ENCODE peak calls at places on chromosomes 12 and 14, in six cellular contexts. One of them, this sample, is unnamed.

GRCh38 chr12:108241961-108242360 is 97.2 kb downstream of the CMKLR1 start:
- DNase-seq in GM23338: no peak
- DNase-seq in H1: no peak
- DNase-seq in K562: peak; percentile 11
- DNase-seq in HepG2: no peak
- DNase-seq in GM12878: no peak
- DNase-seq in this sample: no peak

GRCh38 chr12:41220931-41221330 is 32.8 kb downstream of the PDZRN4 start:
- DNase-seq in K562: no peak
- DNase-seq in H1: no peak
- DNase-seq in HepG2: no peak
- DNase-seq in GM23338: no peak
- DNase-seq in GM12878: no peak
- DNase-seq in this sample: peak; percentile 21

GRCh38 chr14:95683793-95684192 is 2.4 kb upstream of the TCL1B start:
- DNase-seq in HepG2: peak; percentile 11
- DNase-seq in H1: peak; percentile 74
- DNase-seq in GM23338: peak; percentile 75
- DNase-seq in GM12878: no peak
- DNase-seq in K562: no peak
- DNase-seq in this sample: no peak

GRCh38 chr12:52203126-52203921 is 11.5 kb upstream of the KRT80 start:
- DNase-seq in GM12878: no peak
- DNase-seq in GM23338: no peak
- DNase-seq in K562: peak; percentile 21
- DNase-seq in HepG2: peak; percentile 63
- DNase-seq in H1: no peak
- DNase-seq in this sample: no peak

GRCh38 chr14:35296505-35296904 is 4.3 kb downstream of the PSMA6 start:
- DNase-seq in HepG2: no peak
- DNase-seq in K562: no peak
- DNase-seq in GM23338: no peak
- DNase-seq in H1: no peak
- DNase-seq in GM12878: no peak
- DNase-seq in this sample: no peak

GRCh38 chr14:90969493-90970166 is 90.8 kb downstream of the RPS6KA5 start:
- DNase-seq in K562: no peak
- DNase-seq in HepG2: no peak
- DNase-seq in GM23338: no peak
- DNase-seq in GM12878: no peak
- DNase-seq in H1: no peak
- DNase-seq in this sample: peak; percentile 6

GRCh38 chr14:37063467-37064240 is 108.8 kb downstream of the SLC25A21 start:
- DNase-seq in GM23338: no peak
- DNase-seq in K562: no peak
- DNase-seq in H1: no peak
- DNase-seq in HepG2: no peak
- DNase-seq in GM12878: no peak
- DNase-seq in this sample: no peak

GRCh38 chr12:111887916-111888745 is 46.1 kb downstream of the MAPKAPK5 start:
- DNase-seq in H1: no peak
- DNase-seq in GM23338: no peak
- DNase-seq in GM12878: no peak
- DNase-seq in HepG2: no peak
- DNase-seq in K562: no peak
- DNase-seq in this sample: peak; percentile 31

GRCh38 chr14:100224229-100224628 is 14.7 kb upstream of the YY1 start:
- DNase-seq in GM12878: no peak
- DNase-seq in K562: no peak
- DNase-seq in H1: no peak
- DNase-seq in HepG2: no peak
- DNase-seq in GM23338: no peak
- DNase-seq in this sample: no peak

GRCh38 chr12:19750116-19750644 is 310.9 kb downstream of the AEBP2 start:
- DNase-seq in K562: no peak
- DNase-seq in H1: no peak
- DNase-seq in GM12878: no peak
- DNase-seq in HepG2: no peak
- DNase-seq in GM23338: no peak
- DNase-seq in this sample: no peak

GRCh38 chr14:89365071-89365801 is 51.8 kb downstream of the FOXN3 start:
- DNase-seq in HepG2: no peak
- DNase-seq in H1: no peak
- DNase-seq in GM23338: no peak
- DNase-seq in GM12878: peak; percentile 81
- DNase-seq in K562: no peak
- DNase-seq in this sample: no peak

GRCh38 chr12:109680521-109681030 is 33.0 kb upstream of the FAM222A start:
- DNase-seq in GM23338: no peak
- DNase-seq in HepG2: peak; percentile 25
- DNase-seq in H1: no peak
- DNase-seq in K562: no peak
- DNase-seq in GM12878: no peak
- DNase-seq in this sample: no peak

GRCh38 chr12:116760621-116761020 is 22.5 kb downstream of the RNFT2 start:
- DNase-seq in GM12878: no peak
- DNase-seq in GM23338: no peak
- DNase-seq in H1: no peak
- DNase-seq in HepG2: no peak
- DNase-seq in K562: no peak
- DNase-seq in this sample: no peak

DNA sequence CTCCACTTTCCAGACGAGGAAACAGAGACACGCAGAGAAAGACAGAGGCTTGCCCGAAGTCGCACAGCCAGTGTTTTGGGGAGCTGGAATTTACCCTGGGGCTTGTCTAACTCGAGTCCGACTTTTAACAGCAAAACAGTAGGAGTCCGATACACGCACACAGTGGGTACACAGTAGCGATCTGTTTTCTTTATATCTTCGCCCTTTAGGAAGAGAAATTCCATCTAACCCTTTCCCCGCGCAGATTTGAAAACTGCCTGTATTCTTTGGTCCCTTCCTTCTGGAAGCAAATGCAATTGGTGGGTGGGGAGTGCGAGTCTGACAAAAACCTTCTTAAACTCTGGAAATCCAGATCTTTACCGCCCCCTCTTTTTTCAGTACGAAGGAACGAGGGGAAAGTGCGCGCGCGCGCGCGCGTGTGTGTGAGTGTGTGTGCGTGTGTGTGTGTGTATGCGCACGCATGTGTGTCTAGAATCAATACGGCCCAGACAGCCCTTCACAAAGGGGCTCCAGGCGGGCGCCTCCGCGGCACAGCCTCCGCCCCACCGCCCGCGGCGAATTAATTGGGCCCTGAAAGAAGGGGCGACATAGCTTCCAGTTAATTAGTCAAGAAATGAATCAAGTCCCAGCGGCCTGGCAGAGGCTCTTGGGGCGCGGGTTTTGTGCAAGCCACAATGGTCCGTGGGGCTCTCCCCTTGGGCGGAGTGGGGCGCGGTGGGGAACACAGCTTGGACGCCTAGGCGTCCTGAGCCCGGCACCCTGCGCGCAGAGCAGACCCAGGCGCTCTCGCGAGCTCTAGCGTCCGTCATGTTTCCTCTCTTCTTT is 14.0 kb upstream of the TBX3 start:
- DNase-seq in GM23338: no peak
- DNase-seq in GM12878: no peak
- DNase-seq in K562: no peak
- DNase-seq in HepG2: no peak
- DNase-seq in H1: peak; percentile 72
- DNase-seq in this sample: no peak
- TF ChIP-seq EZH2 in GM23338: peak; percentile 93
- TF ChIP-seq EZH2 in GM12878: no peak
- TF ChIP-seq EZH2 in K562: no peak
- TF ChIP-seq EZH2 in HepG2: no peak
- TF ChIP-seq EZH2 in H1: peak; percentile 71
- TF ChIP-seq EZH2 in this sample: peak; percentile 17

GRCh38 chr14:67673451-67673850 is 981 bp downstream of the VTI1B start:
- DNase-seq in GM23338: no peak
- DNase-seq in GM12878: no peak
- DNase-seq in K562: no peak
- DNase-seq in H1: no peak
- DNase-seq in HepG2: no peak
- DNase-seq in this sample: peak; percentile 17

GRCh38 chr14:67675219-67675582 is 769 bp upstream of the VTI1B start:
- DNase-seq in H1: no peak
- DNase-seq in HepG2: no peak
- DNase-seq in GM23338: no peak
- DNase-seq in K562: no peak
- DNase-seq in GM12878: no peak
- DNase-seq in this sample: peak; percentile 8

GRCh38 chr14:67674139-67674479 is 323 bp downstream of the VTI1B start:
- DNase-seq in K562: peak; percentile 69
- DNase-seq in HepG2: peak; percentile 62
- DNase-seq in GM12878: no peak
- DNase-seq in H1: peak; percentile 85
- DNase-seq in GM23338: peak; percentile 88
- DNase-seq in this sample: peak; percentile 70

GRCh38 chr14:67680121-67680602 is 5.7 kb upstream of the VTI1B start:
- DNase-seq in H1: no peak
- DNase-seq in K562: peak; percentile 27
- DNase-seq in GM12878: peak; percentile 90
- DNase-seq in GM23338: no peak
- DNase-seq in HepG2: no peak
- DNase-seq in this sample: peak; percentile 73

DNA sequence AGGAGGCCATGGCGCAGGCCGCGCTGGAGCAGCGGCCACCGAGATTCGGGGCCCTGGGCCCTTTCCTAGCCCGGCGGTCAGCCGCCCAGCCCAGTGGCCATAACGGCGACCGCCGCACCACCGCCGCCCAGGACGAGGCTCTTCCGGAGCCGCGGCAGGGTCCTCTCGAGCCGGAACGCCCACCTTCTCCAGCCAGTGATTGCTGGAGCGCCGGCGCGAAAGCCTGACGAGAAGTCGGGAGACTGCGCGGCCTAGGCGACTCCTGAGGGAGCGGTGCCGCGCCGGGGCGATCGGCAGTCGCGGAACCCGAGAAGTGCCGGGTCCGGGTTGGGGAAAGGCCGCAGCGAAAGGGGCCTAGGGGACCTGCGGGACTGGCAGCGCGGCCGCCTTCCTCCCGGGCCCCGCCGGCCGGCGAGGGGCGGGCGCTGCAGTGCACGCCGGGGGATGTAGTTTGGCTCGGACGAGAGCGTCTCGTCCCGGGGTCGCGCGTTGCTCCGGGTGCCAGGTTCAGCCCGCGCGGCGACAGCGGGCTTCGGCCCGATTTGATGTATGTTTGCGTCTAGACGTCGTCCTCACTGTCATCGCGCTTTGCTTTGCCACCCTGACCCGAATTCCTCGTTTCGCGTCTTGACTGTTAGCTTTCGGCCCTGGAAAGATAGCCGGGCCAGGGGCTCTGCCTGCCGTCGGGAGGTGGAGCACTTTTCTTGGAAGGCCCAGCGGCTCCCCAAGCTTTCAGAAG is at the start of gene VTI1B:
- DNase-seq in H1: peak; percentile 89
- DNase-seq in GM12878: no peak
- DNase-seq in K562: peak; percentile 73
- DNase-seq in GM23338: peak; percentile 93
- DNase-seq in HepG2: peak; percentile 65
- DNase-seq in this sample: peak; percentile 88
- TF ChIP-seq POLR2AphosphoS5 in H1: peak; percentile 37
- TF ChIP-seq POLR2AphosphoS5 in GM12878: peak; percentile 86
- TF ChIP-seq POLR2AphosphoS5 in K562: peak; percentile 34
- TF ChIP-seq POLR2AphosphoS5 in GM23338: peak; percentile 75
- TF ChIP-seq POLR2AphosphoS5 in HepG2: peak; percentile 36
- TF ChIP-seq POLR2AphosphoS5 in this sample: peak; percentile 81

GRCh38 chr12:31007636-31008175 is 66.0 kb upstream of the DDX11 start:
- DNase-seq in GM12878: no peak
- DNase-seq in HepG2: no peak
- DNase-seq in K562: no peak
- DNase-seq in H1: no peak
- DNase-seq in GM23338: no peak
- DNase-seq in this sample: no peak

GRCh38 chr12:31005256-31005943 is 68.3 kb upstream of the DDX11 start:
- DNase-seq in H1: no peak
- DNase-seq in GM12878: no peak
- DNase-seq in K562: no peak
- DNase-seq in HepG2: no peak
- DNase-seq in GM23338: no peak
- DNase-seq in this sample: no peak

GRCh38 chr12:31007153-31007495 is 66.5 kb upstream of the DDX11 start:
- DNase-seq in K562: no peak
- DNase-seq in GM23338: no peak
- DNase-seq in H1: no peak
- DNase-seq in HepG2: no peak
- DNase-seq in GM12878: no peak
- DNase-seq in this sample: no peak

GRCh38 chr12:31005944-31006361 is 67.7 kb upstream of the DDX11 start:
- DNase-seq in GM12878: no peak
- DNase-seq in HepG2: no peak
- DNase-seq in K562: no peak
- DNase-seq in H1: no peak
- DNase-seq in GM23338: no peak
- DNase-seq in this sample: no peak

DNA sequence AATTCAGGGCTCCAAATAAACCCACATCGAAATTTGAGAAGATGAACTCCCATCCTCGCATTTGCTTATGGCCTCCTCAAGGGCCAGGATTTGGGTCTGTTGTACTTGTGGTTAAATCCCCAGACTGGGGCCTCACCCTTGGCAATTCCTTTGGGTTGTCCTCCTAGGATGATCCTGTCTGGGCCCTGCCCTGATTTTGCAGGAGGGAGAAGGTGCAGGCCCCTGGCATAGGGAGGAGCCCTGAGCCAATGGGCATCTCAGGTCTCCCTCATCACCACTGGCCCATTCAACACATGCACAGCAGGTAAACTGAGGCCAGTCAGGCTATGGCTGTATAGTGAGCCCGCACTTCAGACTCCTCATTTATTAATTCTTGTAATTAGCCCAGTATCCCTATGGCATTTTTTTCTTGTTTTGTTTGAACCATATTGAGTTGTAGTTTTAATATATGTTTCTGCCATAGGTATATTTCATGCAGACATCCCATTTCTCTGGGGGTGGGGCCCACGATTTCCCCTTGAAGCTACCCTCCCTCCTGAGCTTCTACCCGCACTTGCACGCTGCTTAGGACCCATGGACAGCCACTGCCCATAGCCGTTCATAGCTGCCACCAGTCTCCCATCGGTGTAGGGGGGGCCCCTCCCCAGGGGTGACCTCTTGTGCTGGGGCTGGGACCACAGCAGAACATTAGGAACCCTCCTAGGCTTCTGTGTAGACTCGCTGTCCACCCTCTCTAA is 67.1 kb upstream of the DDX11 start:
- DNase-seq in HepG2: no peak
- DNase-seq in GM12878: no peak
- DNase-seq in K562: no peak
- DNase-seq in H1: no peak
- DNase-seq in GM23338: no peak
- DNase-seq in this sample: no peak
- H2AFZ ChIP-seq in HepG2: no peak overlapping the region
- H2AFZ ChIP-seq in GM12878: no peak overlapping the region
- H2AFZ ChIP-seq in K562: no peak overlapping the region
- H2AFZ ChIP-seq in H1: no peak overlapping the region
- H2AFZ ChIP-seq in GM23338: no peak overlapping the region
- H2AFZ ChIP-seq in this sample: no peak overlapping the region

GRCh38 chr12:67069451-67070306 is 199.5 kb upstream of the CAND1 start:
- DNase-seq in HepG2: peak; percentile 3
- DNase-seq in H1: peak; percentile 79
- DNase-seq in GM23338: peak; percentile 87
- DNase-seq in K562: peak; percentile 11
- DNase-seq in GM12878: no peak
- DNase-seq in this sample: no peak
- TF ChIP-seq EZH2 in HepG2: no peak
- TF ChIP-seq EZH2 in H1: no peak
- TF ChIP-seq EZH2 in GM23338: no peak
- TF ChIP-seq EZH2 in K562: no peak
- TF ChIP-seq EZH2 in GM12878: no peak
- TF ChIP-seq EZH2 in this sample: peak; percentile 82